ENCODE peak calls at places on chromosomes 11 and 22, in five cellular contexts. One of them, this sample, is unnamed. For H4K20me1, the result is how much of the 10 kb centered on the place peaks cover.

GRCh38 chr11:123246749-123247497 is 51.9 kb upstream of the CLMP start:
- DNase-seq in H1: peak
- DNase-seq in K562: peak
- DNase-seq in GM12878: no peak
- DNase-seq in HepG2: peak
- DNase-seq in this sample: peak

GRCh38 chr11:128341280-128341679 is 246.1 kb downstream of the ETS1 start:
- DNase-seq in H1: no peak
- DNase-seq in K562: no peak
- DNase-seq in GM12878: no peak
- DNase-seq in HepG2: no peak
- DNase-seq in this sample: no peak

GRCh38 chr22:28310299-28310698 is 369.3 kb downstream of the TTC28 start:
- DNase-seq in H1: no peak
- DNase-seq in K562: no peak
- DNase-seq in GM12878: no peak
- DNase-seq in HepG2: peak
- DNase-seq in this sample: no peak

GRCh38 chr11:13962198-13962561 is 343 bp upstream of the SPON1 start:
- DNase-seq in H1: no peak
- DNase-seq in K562: no peak
- DNase-seq in GM12878: no peak
- DNase-seq in HepG2: no peak
- DNase-seq in this sample: no peak

GRCh38 chr11:111918390-111919256 is at the start of gene C11orf52:
- DNase-seq in H1: peak
- DNase-seq in K562: peak
- DNase-seq in GM12878: no peak
- DNase-seq in HepG2: peak
- DNase-seq in this sample: peak

GRCh38 chr11:12762283-12762682 is 88.1 kb downstream of the TEAD1 start:
- DNase-seq in H1: no peak
- DNase-seq in K562: no peak
- DNase-seq in GM12878: no peak
- DNase-seq in HepG2: peak
- DNase-seq in this sample: no peak

GRCh38 chr11:46461461-46461927 is 69.9 kb upstream of the CHRM4 start:
- DNase-seq in H1: no peak
- DNase-seq in K562: no peak
- DNase-seq in GM12878: no peak
- DNase-seq in HepG2: peak
- DNase-seq in this sample: no peak

GRCh38 chr22:43526951-43527350 is 115.1 kb downstream of the MPPED1 start:
- DNase-seq in H1: no peak
- DNase-seq in K562: no peak
- DNase-seq in GM12878: no peak
- DNase-seq in HepG2: no peak
- DNase-seq in this sample: no peak

GRCh38 chr11:72814831-72815618 is 814 bp downstream of the ATG16L2 start:
- DNase-seq in H1: no peak
- DNase-seq in K562: peak
- DNase-seq in GM12878: no peak
- DNase-seq in HepG2: peak
- DNase-seq in this sample: peak

GRCh38 chr11:61742391-61742790 is 10.0 kb upstream of the MYRF start:
- DNase-seq in H1: no peak
- DNase-seq in K562: no peak
- DNase-seq in GM12878: no peak
- DNase-seq in HepG2: no peak
- DNase-seq in this sample: no peak

GRCh38 chr11:15074206-15075161 is 1.1 kb downstream of the CALCB start:
- DNase-seq in H1: peak
- DNase-seq in K562: peak
- DNase-seq in GM12878: no peak
- DNase-seq in HepG2: peak
- DNase-seq in this sample: peak

GRCh38 chr22:47544696-47545095 is 782.2 kb downstream of the TBC1D22A start:
- DNase-seq in H1: no peak
- DNase-seq in K562: no peak
- DNase-seq in GM12878: no peak
- DNase-seq in HepG2: no peak
- DNase-seq in this sample: no peak

GRCh38 chr22:23393721-23394320 is 186.3 kb downstream of the IGLL1 start:
- DNase-seq in H1: no peak
- DNase-seq in K562: no peak
- DNase-seq in GM12878: no peak
- DNase-seq in HepG2: no peak
- DNase-seq in this sample: no peak

GRCh38 chr11:36037031-36037430 is 93.2 kb downstream of the LDLRAD3 start:
- DNase-seq in H1: no peak
- DNase-seq in K562: no peak
- DNase-seq in GM12878: no peak
- DNase-seq in HepG2: no peak
- DNase-seq in this sample: no peak

GRCh38 chr11:117281159-117281558 is 10.0 kb upstream of the BACE1-AS start:
- DNase-seq in H1: no peak
- DNase-seq in K562: no peak
- DNase-seq in GM12878: no peak
- DNase-seq in HepG2: no peak
- DNase-seq in this sample: peak

GRCh38 chr11:93330446-93330984 is at the start of gene DEUP1:
- DNase-seq in H1: peak
- DNase-seq in K562: peak
- DNase-seq in GM12878: no peak
- DNase-seq in HepG2: no peak
- DNase-seq in this sample: no peak

GRCh38 chr11:9874466-9874865 is 210.6 kb downstream of the SWAP70 start:
- DNase-seq in H1: no peak
- DNase-seq in K562: no peak
- DNase-seq in GM12878: no peak
- DNase-seq in HepG2: no peak
- DNase-seq in this sample: no peak

GRCh38 chr11:66835762-66836405 is 7.4 kb upstream of the RCE1 start:
- DNase-seq in H1: no peak
- DNase-seq in K562: no peak
- DNase-seq in GM12878: no peak
- DNase-seq in HepG2: no peak
- DNase-seq in this sample: no peak

GRCh38 chr11:2481253-2481652 is 36.4 kb downstream of the KCNQ1 start:
- DNase-seq in H1: no peak
- DNase-seq in K562: no peak
- DNase-seq in GM12878: no peak
- DNase-seq in HepG2: no peak
- DNase-seq in this sample: no peak

GRCh38 chr11:67416416-67417335 is 1.2 kb downstream of the CARNS1 start:
- DNase-seq in H1: no peak
- DNase-seq in K562: no peak
- DNase-seq in GM12878: no peak
- DNase-seq in HepG2: peak
- DNase-seq in this sample: no peak

GRCh38 chr11:94493146-94493442 is 550 bp downstream of the MRE11 start:
- DNase-seq in H1: no peak
- DNase-seq in K562: no peak
- DNase-seq in GM12878: no peak
- DNase-seq in HepG2: no peak
- DNase-seq in this sample: no peak

GRCh38 chr11:26105762-26106423 is 226.0 kb upstream of the ANO3 start:
- DNase-seq in H1: no peak
- DNase-seq in K562: no peak
- DNase-seq in GM12878: no peak
- DNase-seq in HepG2: no peak
- DNase-seq in this sample: no peak

GRCh38 chr22:19075404-19075803 is 46.8 kb downstream of the DGCR2 start:
- DNase-seq in H1: no peak
- DNase-seq in K562: no peak
- DNase-seq in GM12878: no peak
- DNase-seq in HepG2: no peak
- DNase-seq in this sample: no peak

GRCh38 chr22:37403267-37403960 is 23.9 kb downstream of the ELFN2 start:
- DNase-seq in H1: peak
- DNase-seq in K562: no peak
- DNase-seq in GM12878: no peak
- DNase-seq in HepG2: no peak
- DNase-seq in this sample: no peak

GRCh38 chr22:37404126-37404525 is 23.2 kb downstream of the ELFN2 start:
- DNase-seq in H1: no peak
- DNase-seq in K562: no peak
- DNase-seq in GM12878: no peak
- DNase-seq in HepG2: no peak
- DNase-seq in this sample: no peak

GRCh38 chr22:37401401-37401859 is 25.8 kb downstream of the ELFN2 start:
- DNase-seq in H1: no peak
- DNase-seq in K562: no peak
- DNase-seq in GM12878: no peak
- DNase-seq in HepG2: no peak
- DNase-seq in this sample: no peak

GRCh38 chr22:37400719-37401118 is 26.6 kb downstream of the ELFN2 start:
- DNase-seq in H1: no peak
- DNase-seq in K562: no peak
- DNase-seq in GM12878: no peak
- DNase-seq in HepG2: no peak
- DNase-seq in this sample: no peak

DNA sequence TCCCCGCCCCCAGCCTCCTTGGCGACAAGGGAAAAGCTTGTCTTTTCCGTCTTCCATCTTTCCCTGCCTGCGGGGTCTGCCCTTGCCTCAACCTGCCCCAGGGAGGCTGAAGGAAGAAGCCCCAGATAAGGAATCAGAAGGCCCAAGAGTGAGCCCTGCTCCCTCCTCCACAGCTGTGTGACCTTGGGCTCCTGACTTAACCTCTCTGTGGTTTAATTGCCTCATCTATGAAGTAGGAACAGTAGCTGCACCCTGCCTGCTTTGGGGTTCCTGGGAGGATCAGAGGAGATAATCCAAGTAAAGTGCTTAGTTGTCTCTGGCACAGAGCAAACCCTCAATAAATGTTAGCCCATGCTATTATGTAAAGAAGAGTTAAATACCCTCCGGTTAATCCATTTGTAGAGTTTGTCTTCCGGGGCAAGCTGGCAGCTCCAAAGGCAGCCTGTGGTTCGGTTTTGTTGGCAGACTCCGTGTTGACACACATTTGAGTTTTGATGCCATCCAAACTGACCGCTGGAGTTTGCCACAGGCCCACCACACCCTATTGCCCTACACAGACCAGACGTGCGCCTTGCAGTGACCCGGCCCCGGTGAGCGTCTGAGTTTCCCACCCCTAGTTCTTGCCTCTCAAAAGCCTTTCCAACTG is 25.3 kb downstream of the ELFN2 start:
- DNase-seq in H1: no peak
- DNase-seq in K562: no peak
- DNase-seq in GM12878: no peak
- DNase-seq in HepG2: no peak
- DNase-seq in this sample: no peak
- H4K20me1 ChIP-seq in H1: under half
- H4K20me1 ChIP-seq in K562: under half
- H4K20me1 ChIP-seq in GM12878: under half
- H4K20me1 ChIP-seq in HepG2: under half
- H4K20me1 ChIP-seq in this sample: under half

DNA sequence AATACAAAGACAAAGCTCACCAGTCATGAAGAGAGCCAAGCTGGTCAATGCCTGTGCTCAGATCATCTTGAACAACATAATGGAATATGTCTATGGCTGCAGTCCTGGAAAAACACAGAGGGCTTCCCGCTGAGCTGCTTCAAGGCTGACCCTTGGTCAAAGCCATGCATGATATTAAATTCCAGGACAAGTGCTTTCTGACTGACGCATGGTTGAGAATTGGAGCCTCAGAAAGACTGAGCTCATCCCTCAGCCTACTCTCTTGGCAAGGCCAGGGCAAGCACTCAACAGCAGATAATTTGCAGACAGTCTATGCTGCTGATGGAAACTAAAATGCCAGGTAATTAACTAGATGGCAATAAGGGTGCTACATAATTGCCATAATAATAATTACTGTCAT is 89.2 kb downstream of the GALNT18 start:
- DNase-seq in H1: no peak
- DNase-seq in K562: no peak
- DNase-seq in GM12878: no peak
- DNase-seq in HepG2: no peak
- DNase-seq in this sample: no peak
- TF ChIP-seq ATF3 in H1: no peak
- TF ChIP-seq ATF3 in K562: no peak
- TF ChIP-seq ATF3 in GM12878: no peak
- TF ChIP-seq ATF3 in HepG2: no peak
- TF ChIP-seq ATF3 in this sample: no peak

DNA sequence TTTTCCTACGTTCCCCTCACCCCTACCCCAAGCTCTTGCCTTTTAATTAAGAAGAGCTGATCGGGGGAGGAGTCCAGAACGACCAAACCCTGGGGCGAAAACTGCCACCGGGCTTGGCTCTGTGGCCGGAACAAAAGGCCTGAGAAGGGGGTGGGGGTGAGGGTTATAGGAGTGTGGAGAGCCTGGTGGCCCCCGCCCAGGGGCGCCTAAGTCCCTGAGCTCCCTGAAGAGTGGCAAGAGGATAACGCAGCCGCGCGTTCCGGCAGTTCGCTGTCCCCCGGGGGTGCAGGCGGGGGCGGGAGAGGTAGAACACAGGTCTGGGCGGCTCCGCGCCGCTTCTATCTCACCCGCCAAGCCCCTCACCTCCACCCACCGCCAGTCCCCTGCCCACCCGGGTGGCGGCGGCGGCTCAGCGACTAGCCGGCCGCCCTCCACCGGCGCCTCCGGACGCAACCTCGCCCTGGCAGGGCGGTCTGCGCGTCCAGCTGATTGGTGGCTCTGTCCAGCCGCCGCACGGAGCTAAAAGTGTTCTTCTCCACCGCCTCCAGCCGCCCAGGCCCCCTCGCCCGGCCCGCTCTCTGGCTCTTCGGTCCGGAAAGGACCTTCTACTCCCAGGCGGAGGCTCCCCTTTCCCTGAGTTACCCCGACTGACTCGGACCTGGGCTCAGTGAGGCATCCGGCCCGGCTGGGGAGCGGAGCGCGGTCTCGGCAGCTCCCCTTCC is 18.8 kb upstream of the BDNF start:
- DNase-seq in H1: peak
- DNase-seq in K562: no peak
- DNase-seq in GM12878: no peak
- DNase-seq in HepG2: no peak
- DNase-seq in this sample: no peak
- TF ChIP-seq POLR2A in H1: no peak
- TF ChIP-seq POLR2A in K562: no peak
- TF ChIP-seq POLR2A in GM12878: no peak
- TF ChIP-seq POLR2A in HepG2: no peak
- TF ChIP-seq POLR2A in this sample: peak

GRCh38 chr11:78219493-78220217 is 30.9 kb downstream of the USP35 start:
- DNase-seq in H1: no peak
- DNase-seq in K562: no peak
- DNase-seq in GM12878: no peak
- DNase-seq in HepG2: no peak
- DNase-seq in this sample: no peak

GRCh38 chr11:78218707-78219492 is 30.2 kb downstream of the USP35 start:
- DNase-seq in H1: no peak
- DNase-seq in K562: no peak
- DNase-seq in GM12878: no peak
- DNase-seq in HepG2: no peak
- DNase-seq in this sample: no peak

GRCh38 chr11:78216571-78217287 is 28.0 kb downstream of the USP35 start:
- DNase-seq in H1: no peak
- DNase-seq in K562: peak
- DNase-seq in GM12878: no peak
- DNase-seq in HepG2: no peak
- DNase-seq in this sample: no peak

GRCh38 chr11:78216021-78216420 is 27.3 kb downstream of the USP35 start:
- DNase-seq in H1: no peak
- DNase-seq in K562: no peak
- DNase-seq in GM12878: no peak
- DNase-seq in HepG2: no peak
- DNase-seq in this sample: no peak

GRCh38 chr11:78217650-78218541 is 29.2 kb downstream of the USP35 start:
- DNase-seq in H1: no peak
- DNase-seq in K562: no peak
- DNase-seq in GM12878: no peak
- DNase-seq in HepG2: no peak
- DNase-seq in this sample: no peak
- H4K20me1 ChIP-seq in H1: under half
- H4K20me1 ChIP-seq in K562: under half
- H4K20me1 ChIP-seq in GM12878: under half
- H4K20me1 ChIP-seq in HepG2: under half
- H4K20me1 ChIP-seq in this sample: under half